ENCODE peak calls at places on chromosomes 6 and 20, in four cellular contexts. D, U, W and T are unnamed samples.

GRCh38 chr6:95865857-95866256 is 149.9 kb upstream of the FUT9 start:
- DNase-seq in D (no peak), U (no peak), W (no peak), T (no peak)

GRCh38 chr6:37827603-37828265 is 8.2 kb downstream of the ZFAND3 start:
- DNase-seq in D (no peak), U (no peak), W (no peak), T (no peak)

GRCh38 chr20:31542201-31542842 is 28.1 kb downstream of the HM13 start:
- DNase-seq in D (no peak), U (no peak), W (no peak), T (peak)

GRCh38 chr20:34553366-34553867 is 5.1 kb upstream of the MAP1LC3A start:
- DNase-seq in U (no peak), W (no peak), D (no peak), T (no peak)

GRCh38 chr6:1475169-1475568 is 85.8 kb downstream of the FOXF2 start:
- DNase-seq in U (no peak), W (no peak), D (no peak), T (no peak)

GRCh38 chr6:1110935-1111334 is 201.0 kb upstream of the FOXQ1 start:
- DNase-seq in W (no peak), D (no peak), U (no peak), T (no peak)

GRCh38 chr6:13461805-13462204 is 25.6 kb downstream of the GFOD1 start:
- DNase-seq in U (no peak), D (no peak), W (no peak), T (no peak)

GRCh38 chr6:41780623-41781301 is at the start of gene PRICKLE4:
- DNase-seq in U (peak), W (peak), D (peak), T (peak)

GRCh38 chr6:44234101-44235090 is 11.0 kb downstream of the SLC29A1 start:
- DNase-seq in U (no peak), D (peak), W (peak), T (no peak)

GRCh38 chr20:41179961-41180360 is 42.6 kb downstream of the PLCG1 start:
- DNase-seq in U (no peak), D (no peak), W (no peak), T (no peak)

GRCh38 chr20:36847710-36848040 is 28.3 kb upstream of the TLDC2 start:
- DNase-seq in D (no peak), W (no peak), U (no peak), T (no peak)

GRCh38 chr20:61748376-61748775 is 317.3 kb downstream of the TAF4 start:
- DNase-seq in D (no peak), U (no peak), W (no peak), T (no peak)

GRCh38 chr6:52904562-52905279 is 4.8 kb downstream of the GSTA3 start:
- DNase-seq in D (no peak), U (no peak), W (peak), T (no peak)

GRCh38 chr20:19712737-19713260 is 45.3 kb upstream of the RIN2 start:
- DNase-seq in U (no peak), D (no peak), W (no peak), T (no peak)

GRCh38 chr6:111872521-111873177 is 603 bp downstream of the FYN start:
- DNase-seq in W (peak), D (peak), U (no peak), T (peak)

GRCh38 chr6:21885532-21886089 is 292.1 kb downstream of the SOX4 start:
- DNase-seq in D (peak), W (peak), U (peak), T (no peak)